ENCODE peak calls at places on chromosomes 16 and 17, in four cellular contexts. G, W, V and T are unnamed samples.
A peak's percentile ranks its signal among the peaks of the same experiment; 100 is the strongest.

GRCh38 chr16:68257906-68258800 is 6.2 kb upstream of the SLC7A6 start:
- DNase-seq in G (peak; percentile 95), W (no peak), V (no peak), T (no peak)

GRCh38 chr16:58467915-58468314 is 32.0 kb upstream of the NDRG4 start:
- DNase-seq in G (no peak), W (no peak), V (no peak), T (no peak)

GRCh38 chr16:87693827-87694226 is 72.0 kb downstream of the KLHDC4 start:
- DNase-seq in G (no peak), W (no peak), V (no peak), T (no peak)

GRCh38 chr17:42403150-42403549 is 14.9 kb upstream of the STAT3 start:
- DNase-seq in G (no peak), W (no peak), V (peak; percentile 34), T (peak; percentile 71)

GRCh38 chr17:71032746-71033273 is 863.5 kb downstream of the KCNJ2 start:
- DNase-seq in G (no peak), W (no peak), V (no peak), T (peak; percentile 69)

GRCh38 chr16:85557976-85558589 is 55.0 kb upstream of the GSE1 start:
- DNase-seq in G (no peak), W (no peak), V (no peak), T (no peak)

GRCh38 chr16:67959520-67959919 is 8.9 kb downstream of the SLC12A4 start:
- DNase-seq in G (no peak), W (no peak), V (peak; percentile 46), T (no peak)

GRCh38 chr17:83174859-83175550 is 95.6 kb downstream of the METRNL start:
- DNase-seq in G (no peak), W (no peak), V (no peak), T (no peak)

GRCh38 chr16:72172105-72173034 is at the start of gene PMFBP1:
- DNase-seq in G (peak; percentile 35), W (peak; percentile 88), V (no peak), T (no peak)

GRCh38 chr17:74977802-74978201 is 5.2 kb upstream of the HID1 start:
- DNase-seq in G (no peak), W (no peak), V (no peak), T (no peak)

GRCh38 chr16:55706739-55707487 is 51.1 kb downstream of the SLC6A2 start:
- DNase-seq in G (no peak), W (no peak), V (no peak), T (no peak)

GRCh38 chr17:44363613-44364159 is at the start of gene FAM171A2:
- DNase-seq in G (no peak), W (no peak), V (peak; percentile 89), T (peak; percentile 79)

GRCh38 chr16:87487361-87487924 is 5.4 kb downstream of the ZCCHC14 start:
- DNase-seq in G (peak; percentile 97), W (no peak), V (peak; percentile 44), T (peak; percentile 76)

GRCh38 chr16:52383640-52384292 is 163.2 kb downstream of the TOX3 start:
- DNase-seq in G (peak; percentile 57), W (no peak), V (no peak), T (no peak)
- TF ChIP-seq NR2C2 in G (no peak), W (no peak), V (no peak), T (no peak)

DNA sequence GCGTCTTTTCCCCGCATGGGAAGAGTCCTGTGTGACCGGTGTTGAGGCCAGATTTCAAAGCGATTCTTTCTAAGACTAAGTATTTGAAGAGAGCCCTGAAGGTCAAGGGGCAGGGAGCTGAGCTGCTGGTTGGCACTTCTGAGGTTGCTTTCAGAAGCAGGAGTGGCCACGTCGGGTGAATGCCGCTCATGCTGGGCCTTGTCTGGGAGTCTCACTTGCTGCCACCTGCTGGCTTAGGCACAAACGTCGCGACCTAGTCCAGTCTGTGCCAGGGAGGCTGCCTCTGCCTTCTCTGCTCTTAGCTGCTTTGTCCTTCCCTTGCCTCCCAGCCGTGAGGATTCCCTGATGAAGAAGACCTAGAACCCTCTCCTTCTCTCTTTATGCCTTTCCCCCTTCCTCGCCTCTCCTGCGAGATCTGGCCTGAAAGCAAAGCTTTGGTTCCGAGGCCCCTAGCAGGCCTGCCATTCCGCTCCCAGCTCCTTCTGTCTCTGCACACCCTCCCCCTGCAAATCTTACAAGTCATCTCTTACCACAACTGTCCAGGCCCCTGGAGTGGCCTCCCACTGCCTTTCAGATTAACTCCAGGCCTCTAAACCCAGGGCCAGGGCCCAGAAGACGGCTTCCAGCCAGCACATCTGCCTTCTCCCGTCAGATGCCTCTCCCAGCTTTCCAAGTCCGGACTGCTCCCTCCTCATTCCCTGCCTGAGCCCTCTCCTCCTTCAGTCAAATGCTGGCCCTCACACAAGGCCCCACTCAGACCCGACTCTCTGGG is 11.4 kb downstream of the CTNS start:
- DNase-seq in G (peak; percentile 52), W (no peak), V (no peak), T (peak; percentile 58)
- TF ChIP-seq NR2C2 in G (no peak), W (no peak), V (no peak), T (no peak)

GRCh38 chr17:9860851-9861250 is 35.1 kb downstream of the GLP2R start:
- DNase-seq in G (no peak), W (no peak), V (no peak), T (no peak)
- TF ChIP-seq NR2C2 in G (no peak), W (no peak), V (no peak), T (no peak)

GRCh38 chr17:1109606-1110523 is 69.9 kb downstream of the ABR start:
- DNase-seq in G (peak; percentile 39), W (no peak), V (no peak), T (peak; percentile 65)
- TF ChIP-seq NR2C2 in G (no peak), W (no peak), V (no peak), T (no peak)

GRCh38 chr17:19482571-19482970 is 51.1 kb upstream of the SLC47A1 start:
- DNase-seq in G (no peak), W (no peak), V (no peak), T (no peak)
- TF ChIP-seq NR2C2 in G (no peak), W (no peak), V (no peak), T (no peak)

DNA sequence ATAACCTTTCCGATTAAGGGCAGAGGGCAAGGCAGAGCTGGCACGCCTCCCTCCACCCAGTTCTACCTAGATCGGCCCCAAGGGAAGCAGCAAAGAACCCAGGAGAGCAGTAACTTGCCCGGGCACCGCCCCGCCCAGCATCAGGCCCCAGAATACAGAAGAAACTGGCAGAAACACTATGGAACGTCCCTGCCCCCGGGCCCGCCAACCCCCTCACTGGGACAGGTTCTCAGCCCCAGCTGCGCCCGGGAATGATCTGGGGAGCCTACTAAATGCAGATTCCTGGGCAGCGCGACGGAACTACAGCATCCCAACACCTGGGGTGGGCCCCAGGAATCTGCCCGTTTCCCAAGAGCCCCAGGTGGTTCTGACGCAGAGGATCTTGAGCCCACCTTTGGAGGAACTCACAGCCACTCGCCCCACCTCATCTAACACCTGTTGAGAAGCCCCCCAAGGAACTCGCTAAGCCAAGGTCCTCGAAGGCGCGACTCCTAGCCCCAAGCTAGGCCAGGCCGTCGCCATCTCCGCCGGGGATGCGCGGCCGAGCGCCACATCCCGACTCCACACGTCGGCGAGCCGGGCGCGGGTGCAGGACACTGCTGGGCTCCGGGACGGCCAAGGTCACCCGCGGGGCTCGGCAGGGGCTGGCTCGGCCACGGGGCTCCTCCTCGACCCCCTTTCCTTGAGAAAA is 1.1 kb downstream of the CDIP1 start:
- DNase-seq in G (no peak), W (no peak), V (no peak), T (peak; percentile 54)
- TF ChIP-seq NR2C2 in G (no peak), W (no peak), V (no peak), T (no peak)

GRCh38 chr16:21704733-21705132 is 41.0 kb downstream of the OTOA start:
- DNase-seq in G (no peak), W (no peak), V (peak; percentile 26), T (no peak)
- TF ChIP-seq NR2C2 in G (no peak), W (no peak), V (no peak), T (no peak)

DNA sequence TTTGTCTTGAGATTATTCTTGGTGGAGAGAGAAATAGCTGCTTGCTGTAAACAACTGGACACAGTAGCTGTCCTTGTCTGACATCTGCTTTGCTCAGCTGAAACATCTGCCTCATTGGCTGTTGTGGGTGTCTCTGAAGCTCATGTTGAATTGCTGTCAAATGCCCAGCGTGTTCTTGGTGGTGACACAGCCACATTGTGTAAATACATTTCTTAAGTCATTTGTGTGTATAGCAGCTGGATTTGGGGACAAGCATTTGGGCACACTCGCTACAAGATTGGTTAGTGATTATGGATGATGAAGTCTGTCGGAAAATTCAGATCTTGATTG is 5.3 kb downstream of the FAM234A start:
- DNase-seq in G (peak; percentile 39), W (no peak), V (no peak), T (no peak)
- TF ChIP-seq NR2C2 in G (no peak), W (no peak), V (no peak), T (no peak)

GRCh38 chr17:77407321-77408277 is 266.8 kb downstream of the SEC14L1 start:
- DNase-seq in G (no peak), W (no peak), V (no peak), T (no peak)
- TF ChIP-seq NR2C2 in G (no peak), W (no peak), V (no peak), T (no peak)

GRCh38 chr17:18155179-18155578 is 28.4 kb upstream of the ALKBH5 start:
- DNase-seq in G (no peak), W (no peak), V (no peak), T (no peak)

GRCh38 chr17:18157354-18157985 is 26.2 kb upstream of the ALKBH5 start:
- DNase-seq in G (no peak), W (no peak), V (no peak), T (no peak)

GRCh38 chr17:18156171-18156975 is 27.3 kb upstream of the ALKBH5 start:
- DNase-seq in G (no peak), W (no peak), V (no peak), T (no peak)

GRCh38 chr17:18158022-18158600 is 25.5 kb upstream of the ALKBH5 start:
- DNase-seq in G (no peak), W (peak; percentile 68), V (peak; percentile 92), T (peak; percentile 99)

GRCh38 chr17:18156976-18157280 is 26.7 kb upstream of the ALKBH5 start:
- DNase-seq in G (no peak), W (no peak), V (no peak), T (no peak)
- TF ChIP-seq NR2C2 in G (no peak), W (no peak), V (no peak), T (no peak)